ENCODE peak calls at places on chromosomes 13 and 19, in nine cellular contexts. Z is fibroblast of lung; G is NCI-H1092 treated with DMSO at 0.1 percent for 48 hours; E is NCI-H2029; Q is bronchial epithelial cell; P is CD8-positive, alpha-beta T cell; K is G401; O is NCI-H187 treated with DMSO at 0.1 percent for 48 hours; R is BJ. V is an unnamed sample.

GRCh38 chr13:38814331-38814730 is 127.5 kb downstream of the FREM2 start:
- DNase-seq in Z (no peak), G (no peak), E (no peak), Q (peak), P (no peak), K (no peak), O (no peak), R (no peak), V (peak)

GRCh38 chr13:106151056-106151699 is 384.3 kb downstream of the EFNB2 start:
- DNase-seq in Z (peak), G (no peak), E (no peak), Q (peak), P (no peak), K (no peak), O (no peak), R (peak), V (peak)

GRCh38 chr19:50696065-50696425 is 23.6 kb downstream of the SHANK1 start:
- DNase-seq in Z (no peak), G (no peak), E (no peak), Q (no peak), P (no peak), K (no peak), O (no peak), R (no peak), V (no peak)

GRCh38 chr13:21735621-21736401 is 64.9 kb downstream of the FGF9 start:
- DNase-seq in Z (no peak), G (peak), E (no peak), Q (no peak), P (no peak), K (peak), O (no peak), R (no peak), V (no peak)

GRCh38 chr19:13181747-13182388 is 31.7 kb downstream of the IER2 start:
- DNase-seq in Z (peak), G (peak), E (peak), Q (no peak), P (peak), K (peak), O (no peak), R (peak), V (peak)

GRCh38 chr13:45728759-45729158 is 26.6 kb downstream of the CBY2 start:
- DNase-seq in Z (no peak), G (no peak), E (no peak), Q (peak), P (no peak), K (no peak), O (no peak), R (no peak), V (no peak)

GRCh38 chr19:7427944-7428343 is 60.9 kb downstream of the PEX11G start:
- DNase-seq in Z (peak), G (no peak), E (no peak), Q (no peak), P (no peak), K (no peak), O (no peak), R (no peak), V (no peak)

GRCh38 chr19:771332-771785 is 20.4 kb downstream of the MISP start:
- DNase-seq in Z (peak), G (no peak), E (peak), Q (peak), P (no peak), K (peak), O (no peak), R (no peak), V (peak)

GRCh38 chr19:34075661-34076091 is 96.6 kb upstream of the LSM14A start:
- DNase-seq in Z (no peak), G (no peak), E (no peak), Q (no peak), P (no peak), K (no peak), O (no peak), R (no peak), V (no peak)

GRCh38 chr13:33218020-33218419 is 67.5 kb downstream of the STARD13 start:
- DNase-seq in Z (no peak), G (no peak), E (no peak), Q (peak), P (no peak), K (no peak), O (no peak), R (no peak), V (peak)

GRCh38 chr13:53254495-53254894 is 225.9 kb downstream of the OLFM4 start:
- DNase-seq in Z (no peak), G (no peak), E (no peak), Q (no peak), P (no peak), K (no peak), O (no peak), R (no peak), V (peak)

V was measured in epithelial cell of esophagus.